ENCODE peak calls at places on chromosomes 5 and 9, in five cellular contexts. S is mesenchymal stem cell, I is H9, Z is neuronal stem cell, U is mesendoderm. C is an unnamed sample.

GRCh38 chr9:122453677-122454135 is 24.0 kb downstream of the OR1J1 start:
- DNase-seq in U (no peak), Z (no peak), I (no peak), S (no peak), C (peak; percentile 55)

GRCh38 chr5:138649775-138650174 is 74.6 kb upstream of the HSPA9 start:
- DNase-seq in S (no peak), U (no peak), I (peak; percentile 43), Z (no peak), C (no peak)

GRCh38 chr5:168978015-168978414 is 322.9 kb downstream of the SLIT3 start:
- DNase-seq in Z (no peak), I (no peak), U (no peak), S (no peak), C (peak; percentile 1)

GRCh38 chr5:153704110-153704509 is 213.6 kb downstream of the GRIA1 start:
- DNase-seq in Z (no peak), U (no peak), I (no peak), S (no peak), C (no peak)

GRCh38 chr5:2263763-2264162 is 381.0 kb upstream of the IRX4 start:
- DNase-seq in S (no peak), Z (no peak), I (no peak), U (no peak), C (no peak)

GRCh38 chr9:10059044-10059443 is 553.8 kb downstream of the PTPRD start:
- DNase-seq in I (no peak), U (peak; percentile 36), S (peak; percentile 78), Z (no peak), C (peak; percentile 28)

GRCh38 chr9:76697110-76697509 is 67.1 kb upstream of the PCA3 start:
- DNase-seq in I (no peak), U (no peak), S (no peak), Z (no peak), C (no peak)

GRCh38 chr5:45261125-45261524 is 435.1 kb downstream of the HCN1 start:
- DNase-seq in U (no peak), I (no peak), Z (no peak), S (no peak), C (no peak)

GRCh38 chr5:130985776-130986175 is 179.3 kb downstream of the HINT1 start:
- DNase-seq in I (no peak), S (no peak), Z (no peak), U (no peak), C (no peak)

GRCh38 chr5:94893404-94894145 is 275.1 kb downstream of the SLF1 start:
- DNase-seq in U (peak; percentile 50), Z (peak; percentile 50), I (no peak), S (peak; percentile 11), C (peak; percentile 4)

GRCh38 chr9:89528131-89528530 is 30.2 kb upstream of the SEMA4D start:
- DNase-seq in U (no peak), I (no peak), Z (no peak), S (no peak), C (no peak)

GRCh38 chr5:64939772-64940510 is 171.2 kb downstream of the CWC27 start:
- DNase-seq in U (peak; percentile 50), S (peak; percentile 76), Z (no peak), I (peak; percentile 55), C (peak; percentile 59)

GRCh38 chr5:142883025-142883424 is 112.8 kb downstream of the ARHGAP26 start:
- DNase-seq in U (no peak), S (peak; percentile 62), I (no peak), Z (no peak), C (peak; percentile 65)

GRCh38 chr5:55601209-55601618 is 66.5 kb upstream of the PLPP1 start:
- DNase-seq in Z (peak; percentile 15), U (peak; percentile 12), I (no peak), S (peak; percentile 93), C (peak; percentile 61)

GRCh38 chr9:91824591-91825339 is 125.3 kb downstream of the ROR2 start:
- DNase-seq in Z (no peak), U (no peak), S (peak; percentile 22), I (no peak), C (no peak)

GRCh38 chr5:157561105-157561504 is 14.5 kb downstream of the ADAM19 start:
- DNase-seq in I (no peak), S (no peak), U (no peak), Z (no peak), C (no peak)

GRCh38 chr9:93678199-93679019 is 102.0 kb downstream of the PHF2 start:
- DNase-seq in U (no peak), Z (no peak), I (peak; percentile 18), S (no peak), C (no peak)

GRCh38 chr5:1515311-1515920 is 8.3 kb downstream of the LPCAT1 start:
- DNase-seq in U (peak; percentile 32), I (peak; percentile 45), S (no peak), Z (no peak), C (no peak)

GRCh38 chr5:119318256-119318914 is 37.4 kb upstream of the TNFAIP8 start:
- DNase-seq in I (no peak), U (no peak), S (no peak), Z (no peak), C (no peak)

GRCh38 chr9:136541179-136541578 is 4.7 kb downstream of the NOTCH1 start:
- DNase-seq in Z (no peak), I (no peak), S (no peak), U (no peak), C (no peak)

GRCh38 chr9:70007831-70008230 is 35.8 kb upstream of the MAMDC2 start:
- DNase-seq in S (no peak), Z (no peak), I (no peak), U (no peak), C (no peak)

GRCh38 chr9:84294551-84294950 is 46.0 kb downstream of the SLC28A3 start:
- DNase-seq in I (peak; percentile 59), U (peak; percentile 77), Z (no peak), S (no peak), C (no peak)

GRCh38 chr9:109868222-109868621 is 88.2 kb downstream of the PALM2AKAP2 start:
- DNase-seq in I (no peak), Z (peak; percentile 14), S (no peak), U (peak; percentile 51), C (peak; percentile 50)

GRCh38 chr5:150166193-150167162 is at the start of gene CDX1:
- DNase-seq in S (no peak), U (peak; percentile 29), Z (no peak), I (peak; percentile 58), C (no peak)

GRCh38 chr9:99905833-99906402 is 536 bp upstream of the STX17 start:
- DNase-seq in Z (no peak), S (peak; percentile 16), I (no peak), U (no peak), C (peak; percentile 6)

GRCh38 chr5:16549491-16550233 is 67.1 kb downstream of the RETREG1 start:
- DNase-seq in Z (no peak), I (no peak), U (no peak), S (no peak), C (no peak)

DNA sequence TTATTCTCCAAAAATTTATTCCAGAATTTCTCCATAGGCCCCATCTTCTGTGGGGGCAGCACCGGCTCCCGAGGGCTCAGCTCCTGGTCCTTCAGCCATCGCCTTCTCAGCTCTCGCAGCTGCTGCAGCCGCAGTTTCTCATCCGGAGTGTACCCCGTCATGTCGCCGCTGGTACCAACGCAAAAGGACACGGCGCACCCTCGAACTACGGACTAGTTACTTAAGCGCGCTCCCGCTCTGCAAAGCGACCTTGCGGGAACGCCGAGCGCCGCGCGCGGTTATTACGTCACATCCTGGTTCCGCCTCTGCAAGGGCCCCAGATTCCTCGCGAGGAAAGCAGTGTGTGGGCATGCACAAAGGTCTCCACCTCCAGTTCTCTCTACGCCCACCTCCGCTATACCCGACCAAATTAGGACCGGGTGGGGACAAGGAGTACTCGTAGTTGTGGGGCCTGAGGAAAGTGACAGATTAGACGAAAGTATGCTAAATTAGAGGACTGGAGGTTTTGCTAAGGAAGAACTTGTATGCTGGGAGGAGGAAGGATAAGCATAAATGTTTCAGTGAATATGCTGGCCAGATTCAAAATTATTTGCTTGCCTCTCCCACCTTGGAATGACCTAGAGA is at the start of gene NDUFB6:
- DNase-seq in I (peak; percentile 95), U (peak; percentile 97), S (peak; percentile 92), Z (peak; percentile 86), C (peak; percentile 92)
- H2BK120ac ChIP-seq in I (peak within 1 kb of the TSS; percentile 83), U (no peak within 1 kb of the TSS), S (no peak within 1 kb of the TSS), Z (no peak within 1 kb of the TSS), C (peak within 1 kb of the TSS; percentile 36)

GRCh38 chr9:111529787-111530186 is 4.8 kb downstream of the ZNF483 start:
- DNase-seq in U (no peak), I (peak; percentile 87), S (no peak), Z (no peak), C (no peak)
- H2BK120ac ChIP-seq in U (no peak overlapping the region), I (no peak overlapping the region), S (no peak overlapping the region), Z (no peak overlapping the region), C (no peak overlapping the region)

DNA sequence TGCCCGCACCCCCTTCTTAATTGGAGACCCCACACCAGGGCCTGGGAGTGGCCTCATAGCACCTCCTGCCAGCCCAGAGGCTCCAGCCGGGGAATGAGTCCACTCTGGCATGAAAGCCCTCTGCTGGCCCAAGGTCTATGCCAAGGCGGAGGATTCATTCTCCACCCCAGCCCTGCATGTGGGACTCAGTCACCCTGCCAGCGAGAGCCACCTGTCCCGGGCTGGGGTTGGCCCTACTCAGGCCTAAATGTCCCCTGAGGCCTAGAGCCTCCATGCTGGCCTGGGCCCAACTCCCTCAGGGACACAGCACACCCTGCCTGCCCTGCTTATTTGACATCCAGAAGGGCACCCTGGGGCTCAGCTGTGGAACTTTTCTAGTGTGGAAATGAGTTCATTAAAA is 1.0 kb upstream of the RAPGEF1 start:
- DNase-seq in Z (no peak), S (no peak), U (no peak), I (no peak), C (no peak)
- H2BK120ac ChIP-seq in Z (no peak overlapping the region), S (no peak overlapping the region), U (no peak overlapping the region), I (no peak overlapping the region), C (no peak overlapping the region)

DNA sequence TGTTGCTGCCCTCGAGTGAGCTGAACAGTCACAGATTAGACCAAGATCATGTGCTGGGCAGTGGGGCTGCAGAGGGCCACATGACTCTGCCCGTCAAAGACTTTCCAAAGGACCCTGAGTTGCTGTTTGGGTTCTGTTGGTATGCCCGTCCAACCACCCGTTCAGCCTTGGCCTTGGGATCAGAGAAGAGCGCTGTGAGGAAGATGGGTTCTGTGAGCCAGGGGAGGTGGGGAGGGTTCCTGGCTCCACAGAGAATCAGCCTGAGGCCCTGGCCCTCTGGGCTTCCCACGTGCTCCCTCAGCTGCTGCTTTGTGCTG is 72.6 kb downstream of the RGS3 start:
- DNase-seq in Z (no peak), U (no peak), I (no peak), S (no peak), C (no peak)
- H2BK120ac ChIP-seq in Z (no peak overlapping the region), U (no peak overlapping the region), I (no peak overlapping the region), S (no peak overlapping the region), C (no peak overlapping the region)

GRCh38 chr9:38305616-38306015 is 86.9 kb upstream of the ALDH1B1 start:
- DNase-seq in I (no peak), Z (no peak), U (no peak), S (no peak), C (no peak)
- H2BK120ac ChIP-seq in I (no peak overlapping the region), Z (no peak overlapping the region), U (no peak overlapping the region), S (no peak overlapping the region), C (no peak overlapping the region)

GRCh38 chr9:21095561-21095960 is 17.8 kb upstream of the IFNB1 start:
- DNase-seq in U (no peak), S (peak; percentile 24), Z (no peak), I (no peak), C (no peak)
- H2BK120ac ChIP-seq in U (no peak overlapping the region), S (no peak overlapping the region), Z (no peak overlapping the region), I (no peak overlapping the region), C (no peak overlapping the region)

GRCh38 chr5:172336264-172336663 is 52.7 kb upstream of the UBTD2 start:
- DNase-seq in Z (no peak), I (no peak), S (no peak), U (no peak), C (no peak)
- H2BK120ac ChIP-seq in Z (no peak overlapping the region), I (no peak overlapping the region), S (no peak overlapping the region), U (no peak overlapping the region), C (no peak overlapping the region)

GRCh38 chr5:174609116-174609515 is 115.3 kb upstream of the MSX2 start:
- DNase-seq in U (no peak), Z (no peak), I (no peak), S (no peak), C (no peak)
- H2BK120ac ChIP-seq in U (no peak overlapping the region), Z (no peak overlapping the region), I (no peak overlapping the region), S (no peak overlapping the region), C (no peak overlapping the region)